ENCODE peak calls at places on chromosomes 11 and 22, in nine cellular contexts. L, N, A, Y, X, F, O, M and U are unnamed samples.

GRCh38 chr11:60133917-60134316 is 45.5 kb downstream of the MS4A2 start:
- DNase-seq in N (no peak), O (no peak), A (no peak), L (no peak), M (no peak), Y (no peak), F (no peak), X (no peak), U (no peak)

GRCh38 chr11:129840236-129840635 is 24.6 kb downstream of the TMEM45B start:
- DNase-seq in Y (no peak), F (no peak), L (no peak), X (no peak), O (no peak), A (no peak), M (peak; percentile 24), N (no peak), U (no peak)

GRCh38 chr11:126205359-126205758 is 6.1 kb downstream of the RPUSD4 start:
- DNase-seq in A (no peak), N (no peak), O (no peak), L (no peak), Y (no peak), X (no peak), M (no peak), F (no peak), U (no peak)

GRCh38 chr22:17699696-17700330 is 61.3 kb downstream of the BCL2L13 start:
- DNase-seq in O (no peak), X (no peak), L (no peak), M (no peak), N (no peak), Y (no peak), F (no peak), A (no peak), U (no peak)

GRCh38 chr11:63813563-63814382 is 517 bp downstream of the SPINDOC start:
- DNase-seq in M (peak; percentile 50), N (peak; percentile 66), X (peak; percentile 67), F (peak; percentile 38), L (peak; percentile 46), Y (no peak), O (peak; percentile 68), A (peak; percentile 55), U (peak; percentile 69)

GRCh38 chr11:73218106-73218829 is at the start of gene P2RY2:
- DNase-seq in N (peak; percentile 91), O (no peak), A (peak; percentile 52), L (peak; percentile 67), F (peak; percentile 82), Y (peak; percentile 81), X (peak; percentile 41), M (peak; percentile 93), U (no peak)

GRCh38 chr22:50141891-50142363 is 28.6 kb upstream of the PANX2 start:
- DNase-seq in M (no peak), Y (peak; percentile 56), F (no peak), X (peak; percentile 44), O (peak; percentile 70), L (peak; percentile 29), A (no peak), N (peak; percentile 58), U (no peak)

GRCh38 chr11:106286881-106287504 is 209.5 kb downstream of the AASDHPPT start:
- DNase-seq in N (no peak), Y (no peak), A (no peak), F (no peak), L (no peak), O (no peak), X (no peak), M (no peak), U (no peak)

GRCh38 chr11:73670808-73671207 is 24.4 kb downstream of the PLEKHB1 start:
- DNase-seq in M (no peak), N (no peak), A (no peak), L (no peak), X (no peak), Y (no peak), F (no peak), O (no peak), U (no peak)

GRCh38 chr22:50293441-50294318 is 13.8 kb downstream of the PLXNB2 start:
- DNase-seq in L (peak; percentile 84), F (no peak), Y (peak; percentile 82), N (peak; percentile 90), A (peak; percentile 83), O (peak; percentile 52), X (peak; percentile 69), M (peak; percentile 96), U (no peak)

GRCh38 chr22:28674121-28674563 is 5.5 kb downstream of the TTC28 start:
- DNase-seq in L (no peak), N (no peak), A (peak; percentile 41), Y (no peak), M (peak; percentile 17), X (peak; percentile 71), F (no peak), O (peak; percentile 61), U (peak; percentile 76)

GRCh38 chr22:38267086-38267485 is 5.7 kb downstream of the TMEM184B start:
- DNase-seq in A (peak; percentile 73), N (no peak), X (peak; percentile 68), F (no peak), M (no peak), Y (peak; percentile 20), L (no peak), O (no peak), U (peak; percentile 34)

GRCh38 chr11:130523609-130524008 is 75.2 kb downstream of the ADAMTS15 start:
- DNase-seq in F (no peak), Y (peak; percentile 52), O (peak; percentile 87), N (no peak), A (peak; percentile 97), X (peak; percentile 86), M (no peak), L (no peak), U (no peak)

GRCh38 chr11:27642954-27643353 is 57.3 kb downstream of the BDNF start:
- DNase-seq in O (no peak), A (no peak), F (no peak), X (no peak), M (no peak), L (no peak), Y (no peak), N (no peak), U (no peak)

GRCh38 chr22:28734393-28734792 is 7.2 kb downstream of the CHEK2 start:
- DNase-seq in L (no peak), A (no peak), F (no peak), O (no peak), Y (no peak), N (no peak), M (no peak), X (no peak), U (no peak)

GRCh38 chr22:30332551-30332950 is 5.8 kb upstream of the TBC1D10A start:
- DNase-seq in N (no peak), X (no peak), L (no peak), F (no peak), A (no peak), M (no peak), O (no peak), Y (no peak), U (no peak)

GRCh38 chr11:108870373-108871020 is 205.6 kb downstream of the DDX10 start:
- DNase-seq in O (peak; percentile 60), L (no peak), N (no peak), X (peak; percentile 86), F (no peak), A (peak; percentile 87), M (no peak), Y (no peak), U (no peak)

GRCh38 chr22:23179381-23180294 is 671 bp upstream of the BCR start:
- DNase-seq in Y (no peak), N (no peak), F (no peak), M (no peak), L (no peak), X (no peak), O (no peak), A (peak; percentile 39), U (peak; percentile 21)

GRCh38 chr11:131938321-131938751 is 567.9 kb downstream of the NTM start:
- DNase-seq in A (no peak), M (no peak), X (no peak), N (no peak), Y (no peak), O (no peak), L (no peak), F (no peak), U (no peak)

DNA sequence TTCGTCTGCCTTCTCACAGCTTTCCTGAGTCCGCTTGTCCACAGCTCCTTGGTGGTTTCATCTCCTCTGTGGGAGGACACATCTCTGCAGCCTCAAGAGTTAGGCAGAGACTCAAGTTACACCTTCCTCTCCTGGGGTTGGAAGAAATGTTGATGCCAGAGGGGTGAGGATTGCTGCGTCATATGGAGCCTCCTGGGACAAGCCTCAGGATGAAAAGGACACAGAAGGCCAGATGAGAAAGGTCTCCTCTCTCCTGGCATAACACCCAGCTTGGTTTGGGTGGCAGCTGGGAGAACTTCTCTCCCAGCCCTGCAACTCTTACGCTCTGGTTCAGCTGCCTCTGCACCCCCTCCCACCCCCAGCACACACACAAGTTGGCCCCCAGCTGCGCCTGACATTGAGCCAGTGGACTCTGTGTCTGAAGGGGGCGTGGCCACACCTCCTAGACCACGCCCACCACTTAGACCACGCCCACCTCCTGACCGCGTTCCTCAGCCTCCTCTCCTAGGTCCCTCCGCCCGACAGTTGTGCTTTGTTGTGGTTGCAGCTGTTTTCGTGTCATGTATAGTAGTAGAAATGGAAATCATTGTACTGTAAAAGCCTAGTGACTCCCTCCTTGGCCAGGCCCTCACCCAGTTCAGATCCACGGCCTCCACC is 11.7 kb downstream of the RASD2 start:
- DNase-seq in M (peak; percentile 51), N (peak; percentile 94), X (peak; percentile 37), Y (peak; percentile 88), O (no peak), L (peak; percentile 60), A (peak; percentile 46), F (peak; percentile 53), U (peak; percentile 93)
- H3K4me2 ChIP-seq in M (no peak overlapping the region), N (peak overlapping the region; percentile 35), X (no peak overlapping the region), Y (no peak overlapping the region), O (no peak overlapping the region), L (no peak overlapping the region), A (no peak overlapping the region), F (no peak overlapping the region), U (peak overlapping the region; percentile 49)

GRCh38 chr11:119721129-119722120 is 7.6 kb downstream of the NECTIN1 start:
- DNase-seq in X (peak; percentile 9), L (peak; percentile 48), A (peak; percentile 72), N (peak; percentile 77), M (peak; percentile 19), O (no peak), Y (peak; percentile 74), F (peak; percentile 41), U (no peak)
- H3K4me2 ChIP-seq in X (no peak overlapping the region), L (no peak overlapping the region), A (no peak overlapping the region), N (no peak overlapping the region), M (no peak overlapping the region), O (no peak overlapping the region), Y (no peak overlapping the region), F (no peak overlapping the region), U (no peak overlapping the region)

DNA sequence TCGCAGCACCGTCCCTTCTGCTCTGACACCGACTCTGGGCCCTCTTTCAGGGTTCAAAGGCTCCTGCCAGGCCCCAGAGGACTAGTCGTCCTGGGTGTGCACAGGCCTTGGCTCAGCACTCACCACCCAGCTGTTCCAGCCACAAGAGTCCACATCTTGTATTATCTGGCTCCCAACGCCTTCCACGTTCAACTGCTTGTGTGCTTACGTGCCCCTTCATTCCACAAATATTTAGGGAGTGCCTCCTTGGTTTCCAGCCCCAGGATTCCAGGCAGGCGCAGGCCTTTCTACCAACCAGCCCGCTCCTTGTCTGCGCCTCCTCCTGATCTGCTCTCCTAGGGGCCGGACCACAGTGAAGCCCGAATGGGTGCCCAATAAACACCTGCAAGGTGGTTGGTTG is 70.9 kb downstream of the SCUBE1 start:
- DNase-seq in O (no peak), M (no peak), A (no peak), L (no peak), F (no peak), N (no peak), X (no peak), Y (no peak), U (no peak)
- H3K4me2 ChIP-seq in O (no peak overlapping the region), M (no peak overlapping the region), A (no peak overlapping the region), L (no peak overlapping the region), F (no peak overlapping the region), N (no peak overlapping the region), X (no peak overlapping the region), Y (no peak overlapping the region), U (no peak overlapping the region)

GRCh38 chr11:71240865-71241691 is 11.3 kb downstream of the SHANK2 start:
- DNase-seq in O (peak; percentile 90), F (peak; percentile 38), M (peak; percentile 89), Y (no peak), L (no peak), X (peak; percentile 99), N (no peak), A (peak; percentile 84), U (no peak)
- H3K4me2 ChIP-seq in O (peak overlapping the region; percentile 75), F (peak overlapping the region; percentile 65), M (peak overlapping the region; percentile 83), Y (no peak overlapping the region), L (no peak overlapping the region), X (peak overlapping the region; percentile 32), N (no peak overlapping the region), A (peak overlapping the region; percentile 43), U (no peak overlapping the region)